ENCODE peak calls at places on chromosomes 11 and 22, in four cellular contexts. One of them, this sample, is unnamed.

GRCh38 chr11:94423467-94423866 is 22.2 kb upstream of the GPR83 start:
- DNase-seq in H9: no peak
- DNase-seq in mucosa of descending colon: no peak
- DNase-seq in IMR-90: no peak
- DNase-seq in this sample: no peak

GRCh38 chr11:113163291-113164030 is 150.9 kb upstream of the TTC12 start:
- DNase-seq in H9: no peak
- DNase-seq in mucosa of descending colon: no peak
- DNase-seq in IMR-90: no peak
- DNase-seq in this sample: no peak

GRCh38 chr11:44944181-44944852 is 6.4 kb downstream of the TP53I11 start:
- DNase-seq in H9: peak; percentile 81
- DNase-seq in mucosa of descending colon: no peak
- DNase-seq in IMR-90: peak; percentile 10
- DNase-seq in this sample: no peak

GRCh38 chr11:1600626-1601025 is 2.5 kb upstream of the KRTAP5-2 start:
- DNase-seq in H9: no peak
- DNase-seq in mucosa of descending colon: no peak
- DNase-seq in IMR-90: no peak
- DNase-seq in this sample: no peak

GRCh38 chr11:6646631-6647281 is 8.9 kb downstream of the DCHS1 start:
- DNase-seq in H9: no peak
- DNase-seq in mucosa of descending colon: peak; percentile 45
- DNase-seq in IMR-90: peak; percentile 60
- DNase-seq in this sample: peak; percentile 78

GRCh38 chr22:17627961-17628303 is 617 bp downstream of the ATP6V1E1 start:
- DNase-seq in H9: no peak
- DNase-seq in mucosa of descending colon: no peak
- DNase-seq in IMR-90: no peak
- DNase-seq in this sample: no peak

GRCh38 chr22:46934746-46935491 is 172.5 kb downstream of the TBC1D22A start:
- DNase-seq in H9: no peak
- DNase-seq in mucosa of descending colon: no peak
- DNase-seq in IMR-90: peak; percentile 98
- DNase-seq in this sample: no peak

GRCh38 chr22:24235315-24235714 is 9.6 kb downstream of the GGT5 start:
- DNase-seq in H9: no peak
- DNase-seq in mucosa of descending colon: no peak
- DNase-seq in IMR-90: no peak
- DNase-seq in this sample: no peak

GRCh38 chr11:128956401-128957203 is 13.9 kb upstream of the TP53AIP1 start:
- DNase-seq in H9: no peak
- DNase-seq in mucosa of descending colon: no peak
- DNase-seq in IMR-90: peak; percentile 78
- DNase-seq in this sample: no peak

GRCh38 chr11:7004482-7004881 is 15.7 kb downstream of the ZNF214 start:
- DNase-seq in H9: no peak
- DNase-seq in mucosa of descending colon: no peak
- DNase-seq in IMR-90: peak; percentile 86
- DNase-seq in this sample: no peak

GRCh38 chr22:42904049-42904448 is 47.0 kb upstream of the ARFGAP3 start:
- DNase-seq in H9: no peak
- DNase-seq in mucosa of descending colon: no peak
- DNase-seq in IMR-90: no peak
- DNase-seq in this sample: no peak
- H3K9me3 ChIP-seq in H9: no peaks in the 10 kb centered on the region
- H3K9me3 ChIP-seq in mucosa of descending colon: no peaks in the 10 kb centered on the region
- H3K9me3 ChIP-seq in IMR-90: no peaks in the 10 kb centered on the region
- H3K9me3 ChIP-seq in this sample: no peaks in the 10 kb centered on the region

GRCh38 chr11:2661173-2662023 is 38.4 kb downstream of the KCNQ1OT1 start:
- DNase-seq in H9: no peak
- DNase-seq in mucosa of descending colon: no peak
- DNase-seq in IMR-90: no peak
- DNase-seq in this sample: no peak
- H3K9me3 ChIP-seq in H9: peaks cover 35% of the 10 kb centered on the region
- H3K9me3 ChIP-seq in mucosa of descending colon: peaks cover 6% of the 10 kb centered on the region
- H3K9me3 ChIP-seq in IMR-90: peaks cover 47% of the 10 kb centered on the region
- H3K9me3 ChIP-seq in this sample: peaks cover 58% of the 10 kb centered on the region

DNA sequence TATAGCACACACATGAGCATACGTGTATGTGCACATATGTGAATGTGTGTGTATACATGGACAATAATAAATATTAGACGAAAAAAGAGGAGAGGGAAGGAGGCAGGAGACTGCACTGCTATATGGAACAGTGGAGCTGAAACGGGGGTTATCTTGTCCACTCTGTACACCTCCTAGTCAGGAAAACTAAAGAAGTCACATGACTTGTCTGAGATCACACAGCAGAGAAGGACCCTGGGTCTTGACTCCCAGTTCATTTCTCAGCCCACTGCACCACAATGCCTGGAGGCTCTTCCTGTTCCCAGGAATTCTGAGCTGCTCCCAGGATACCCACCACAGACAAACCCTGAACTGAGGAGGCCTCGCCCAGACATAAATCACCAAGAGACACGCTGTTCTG is 349.6 kb downstream of the CTTN start:
- DNase-seq in H9: no peak
- DNase-seq in mucosa of descending colon: no peak
- DNase-seq in IMR-90: no peak
- DNase-seq in this sample: no peak
- H3K9me3 ChIP-seq in H9: peaks cover 15% of the 10 kb centered on the region
- H3K9me3 ChIP-seq in mucosa of descending colon: peaks cover 16% of the 10 kb centered on the region
- H3K9me3 ChIP-seq in IMR-90: peaks cover 6% of the 10 kb centered on the region
- H3K9me3 ChIP-seq in this sample: peaks cover 5% of the 10 kb centered on the region

GRCh38 chr11:134905966-134906955 is 494.2 kb upstream of the B3GAT1 start:
- DNase-seq in H9: no peak
- DNase-seq in mucosa of descending colon: no peak
- DNase-seq in IMR-90: no peak
- DNase-seq in this sample: no peak

GRCh38 chr11:134905513-134905912 is 493.5 kb upstream of the B3GAT1 start:
- DNase-seq in H9: no peak
- DNase-seq in mucosa of descending colon: no peak
- DNase-seq in IMR-90: no peak
- DNase-seq in this sample: peak; percentile 46

GRCh38 chr11:134908583-134908982 is 496.5 kb upstream of the B3GAT1 start:
- DNase-seq in H9: no peak
- DNase-seq in mucosa of descending colon: no peak
- DNase-seq in IMR-90: no peak
- DNase-seq in this sample: no peak

GRCh38 chr11:134904103-134904502 is 492.1 kb upstream of the B3GAT1 start:
- DNase-seq in H9: no peak
- DNase-seq in mucosa of descending colon: no peak
- DNase-seq in IMR-90: no peak
- DNase-seq in this sample: no peak

DNA sequence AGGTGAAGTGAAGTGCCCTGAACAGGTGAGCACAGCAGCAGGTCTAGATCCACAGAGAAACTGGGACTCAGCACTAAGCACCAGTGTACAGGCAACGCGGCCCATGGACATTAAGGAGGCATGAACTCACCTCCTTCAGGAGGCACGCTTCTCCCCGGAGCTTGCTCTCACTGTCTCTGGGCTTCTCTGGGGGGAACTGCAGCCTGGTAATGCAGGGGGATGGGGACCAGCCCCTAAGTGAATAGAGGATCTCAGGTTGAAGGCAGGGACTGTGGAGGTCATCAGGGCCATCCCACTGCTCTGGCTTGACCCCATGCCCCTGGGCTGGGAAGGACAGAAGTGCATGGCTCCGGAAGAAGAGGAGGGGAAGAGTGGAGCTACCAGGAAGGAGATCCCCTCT is 495.6 kb upstream of the B3GAT1 start:
- DNase-seq in H9: no peak
- DNase-seq in mucosa of descending colon: no peak
- DNase-seq in IMR-90: no peak
- DNase-seq in this sample: no peak
- H3K9me3 ChIP-seq in H9: no peaks in the 10 kb centered on the region
- H3K9me3 ChIP-seq in mucosa of descending colon: no peaks in the 10 kb centered on the region
- H3K9me3 ChIP-seq in IMR-90: peaks cover 18% of the 10 kb centered on the region
- H3K9me3 ChIP-seq in this sample: no peaks in the 10 kb centered on the region

DNA sequence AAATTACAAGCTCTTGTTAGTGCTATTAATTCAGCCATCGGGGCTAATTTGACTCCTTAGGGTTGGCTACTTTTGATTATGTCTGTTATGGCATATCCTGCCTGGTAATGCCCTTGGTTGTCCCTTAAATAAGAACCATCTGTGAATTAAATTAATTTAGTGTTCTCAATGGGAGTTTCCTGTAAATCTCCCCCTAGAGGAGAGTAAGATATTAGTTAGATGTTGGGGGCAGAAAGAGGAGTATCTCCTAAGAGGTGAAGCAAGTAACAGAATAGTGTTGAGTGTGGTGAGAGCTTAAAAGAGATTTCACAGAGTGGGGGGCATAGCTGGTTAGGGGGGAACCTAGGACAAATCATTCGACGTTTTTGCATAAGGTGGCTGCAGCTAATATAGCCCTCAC is 1126.9 kb downstream of the JRKL start:
- DNase-seq in H9: no peak
- DNase-seq in mucosa of descending colon: no peak
- DNase-seq in IMR-90: no peak
- DNase-seq in this sample: no peak
- H3K9me3 ChIP-seq in H9: no peaks in the 10 kb centered on the region
- H3K9me3 ChIP-seq in mucosa of descending colon: peaks cover 33% of the 10 kb centered on the region
- H3K9me3 ChIP-seq in IMR-90: peaks cover 7% of the 10 kb centered on the region
- H3K9me3 ChIP-seq in this sample: peaks cover 7% of the 10 kb centered on the region

GRCh38 chr22:49884503-49885260 is 31.0 kb downstream of the ZBED4 start:
- DNase-seq in H9: no peak
- DNase-seq in mucosa of descending colon: no peak
- DNase-seq in IMR-90: no peak
- DNase-seq in this sample: no peak
- H3K9me3 ChIP-seq in H9: no peaks in the 10 kb centered on the region
- H3K9me3 ChIP-seq in mucosa of descending colon: peaks cover 4% of the 10 kb centered on the region
- H3K9me3 ChIP-seq in IMR-90: peaks cover 6% of the 10 kb centered on the region
- H3K9me3 ChIP-seq in this sample: no peaks in the 10 kb centered on the region